ENCODE peak calls at places on chromosomes 16 and 17, in nine cellular contexts. G is CD8-positive, alpha-beta T cell; E is stimulated activated effector memory CD8-positive, alpha-beta T cell treated with anti-CD3 and anti-CD28 coated beads, Interleukin-12 subunit alpha, Interleukin-12 subunit beta, amount 100 ng/mL, for 72 hours; K is activated naive CD8-positive, alpha-beta T cell treated with anti-CD3 and anti-CD28 coated beads, Interleukin-2, amount 50 U/mL, for 24 hours; R is activated CD8-positive, alpha-beta memory T cell treated with anti-CD3 and anti-CD28 coated beads, Interleukin-2, amount 10 ng/mL, durations not matched to agents 7 days and 5 days; J is upper lobe of right lung; F is foreskin keratinocyte; C is heart left ventricle; Q is A549. O is an unnamed sample.

GRCh38 chr17:45325810-45326209 is 9.0 kb upstream of the MAP3K14 start:
- ATAC-seq in J (no peak), K (no peak), Q (no peak), E (no peak), F (no peak), C (peak; percentile 56), G (no peak), R (no peak), O (no peak)

GRCh38 chr17:3870871-3871306 is 22.0 kb downstream of the CAMKK1 start:
- ATAC-seq in C (peak; percentile 71), F (no peak), K (no peak), Q (no peak), E (peak; percentile 65), J (peak; percentile 38), G (peak; percentile 38), R (peak; percentile 72), O (no peak)

GRCh38 chr16:82133798-82134197 is 36.2 kb downstream of the MPHOSPH6 start:
- ATAC-seq in K (peak; percentile 88), G (peak; percentile 64), E (peak; percentile 83), C (no peak), Q (no peak), R (peak; percentile 75), J (no peak), F (no peak), O (peak; percentile 92)

GRCh38 chr16:649646-650045 is 481 bp downstream of the WDR90 start:
- ATAC-seq in F (no peak), E (peak; percentile 37), J (peak; percentile 0), K (no peak), R (peak; percentile 34), Q (peak; percentile 8), G (peak; percentile 6), C (no peak), O (peak; percentile 27)

GRCh38 chr16:26816266-26816665 is 250.5 kb upstream of the C16orf82 start:
- ATAC-seq in C (no peak), Q (peak; percentile 7), K (no peak), E (no peak), F (no peak), G (no peak), R (no peak), J (no peak), O (no peak)

GRCh38 chr16:3157229-3158013 is 22.6 kb downstream of the ZNF213 start:
- ATAC-seq in J (peak; percentile 46), C (peak; percentile 14), E (peak; percentile 45), Q (peak; percentile 46), G (peak; percentile 22), K (peak; percentile 47), R (peak; percentile 11), F (peak; percentile 51), O (no peak)

GRCh38 chr16:2048116-2048543 is 345 bp downstream of the TSC2 start:
- ATAC-seq in J (no peak), Q (peak; percentile 50), G (no peak), F (peak; percentile 8), E (peak; percentile 42), K (peak; percentile 15), C (no peak), R (peak; percentile 22), O (peak; percentile 22)

GRCh38 chr16:85312642-85313540 is 200.6 kb upstream of the CIBAR2 start:
- ATAC-seq in K (no peak), C (no peak), Q (no peak), J (no peak), E (no peak), G (no peak), F (no peak), R (no peak), O (no peak)

GRCh38 chr16:63697736-63698135 is 1424.1 kb downstream of the CDH11 start:
- ATAC-seq in K (no peak), E (no peak), F (no peak), J (no peak), Q (no peak), R (no peak), G (no peak), C (peak; percentile 51), O (no peak)

GRCh38 chr17:63516910-63517824 is 6.0 kb upstream of the KCNH6 start:
- ATAC-seq in J (no peak), G (no peak), F (peak; percentile 62), E (peak; percentile 89), K (peak; percentile 92), C (no peak), R (no peak), Q (peak; percentile 27), O (peak; percentile 98)

GRCh38 chr16:3992297-3993051 is 112.0 kb upstream of the CREBBP start:
- ATAC-seq in K (no peak), G (no peak), F (no peak), C (peak; percentile 90), R (no peak), E (no peak), Q (no peak), J (peak; percentile 32), O (no peak)

GRCh38 chr16:70756071-70756470 is 44.9 kb downstream of the VAC14 start:
- ATAC-seq in G (no peak), C (no peak), Q (no peak), K (no peak), F (peak; percentile 42), R (no peak), E (no peak), J (no peak), O (no peak)

GRCh38 chr17:65523411-65523810 is 38.0 kb downstream of the AXIN2 start:
- ATAC-seq in R (peak; percentile 87), C (no peak), E (peak; percentile 97), Q (no peak), F (no peak), K (peak; percentile 70), J (no peak), G (peak; percentile 92), O (peak; percentile 100)

GRCh38 chr17:44960654-44961053 is 7.4 kb downstream of the C1QL1 start:
- ATAC-seq in R (no peak), J (peak; percentile 81), Q (peak; percentile 3), K (no peak), G (no peak), C (no peak), E (no peak), F (no peak), O (no peak)

GRCh38 chr16:80968386-80969113 is 38.1 kb downstream of the CMC2 start:
- ATAC-seq in J (no peak), E (no peak), G (no peak), K (no peak), F (peak; percentile 75), R (no peak), Q (peak; percentile 90), C (no peak), O (no peak)

GRCh38 chr16:51967566-51967965 is 579.4 kb downstream of the TOX3 start:
- ATAC-seq in C (no peak), G (no peak), K (no peak), F (no peak), Q (no peak), E (no peak), J (no peak), R (no peak), O (no peak)

GRCh38 chr17:16969931-16970906 is 1.7 kb downstream of the TNFRSF13B start:
- ATAC-seq in R (no peak), J (no peak), C (no peak), F (no peak), G (no peak), K (no peak), E (no peak), Q (peak; percentile 20), O (no peak)

GRCh38 chr17:77382356-77382911 is 241.7 kb downstream of the SEC14L1 start:
- ATAC-seq in F (peak; percentile 40), E (peak; percentile 38), G (peak; percentile 68), K (peak; percentile 66), R (peak; percentile 56), Q (no peak), J (no peak), C (no peak), O (peak; percentile 37)

GRCh38 chr16:50213939-50214519 is 52.3 kb upstream of the ADCY7 start:
- ATAC-seq in G (peak; percentile 64), K (no peak), C (no peak), F (peak; percentile 35), J (peak; percentile 58), R (peak; percentile 57), E (no peak), Q (no peak), O (peak; percentile 58)

GRCh38 chr17:20280051-20280450 is 187.3 kb downstream of the LGALS9B start:
- ATAC-seq in G (no peak), Q (no peak), R (no peak), E (no peak), J (no peak), K (no peak), C (no peak), F (no peak), O (no peak)